ENCODE peak calls at places on chromosomes 7 and 10, in ten cellular contexts. One of them, this sample, is unnamed.

GRCh38 chr10:28681345-28681763 is 4.0 kb downstream of the BAMBI start:
- DNase-seq in gastrocnemius medialis: no peak
- DNase-seq in LoVo: no peak
- DNase-seq in LHCN-M2: peak; percentile 15
- DNase-seq in mesothelial cell of epicardium: no peak
- DNase-seq in epithelial cell of proximal tubule: no peak
- DNase-seq in activated T-helper 9 cell treated with anti-CD3 and anti-CD28 coated beads, Interleukin-2, amount 50 U/mL, for 16 hours: no peak
- DNase-seq in CD8-positive, alpha-beta memory T cell: no peak
- DNase-seq in AG09309: no peak
- DNase-seq in AG04450: no peak
- DNase-seq in this sample: no peak

GRCh38 chr7:35571596-35572240 is 123.2 kb downstream of the HERPUD2 start:
- DNase-seq in LHCN-M2: no peak
- DNase-seq in CD8-positive, alpha-beta memory T cell: no peak
- DNase-seq in mesothelial cell of epicardium: no peak
- DNase-seq in activated T-helper 9 cell treated with anti-CD3 and anti-CD28 coated beads, Interleukin-2, amount 50 U/mL, for 16 hours: no peak
- DNase-seq in LoVo: no peak
- DNase-seq in AG04450: no peak
- DNase-seq in epithelial cell of proximal tubule: no peak
- DNase-seq in gastrocnemius medialis: no peak
- DNase-seq in AG09309: no peak
- DNase-seq in this sample: no peak

GRCh38 chr7:48078470-48078869 is 10.6 kb upstream of the UPP1 start:
- DNase-seq in AG04450: no peak
- DNase-seq in gastrocnemius medialis: no peak
- DNase-seq in epithelial cell of proximal tubule: no peak
- DNase-seq in LHCN-M2: no peak
- DNase-seq in activated T-helper 9 cell treated with anti-CD3 and anti-CD28 coated beads, Interleukin-2, amount 50 U/mL, for 16 hours: no peak
- DNase-seq in CD8-positive, alpha-beta memory T cell: no peak
- DNase-seq in LoVo: no peak
- DNase-seq in AG09309: no peak
- DNase-seq in mesothelial cell of epicardium: no peak
- DNase-seq in this sample: no peak

GRCh38 chr7:113710310-113711106 is 208.3 kb downstream of the PPP1R3A start:
- DNase-seq in CD8-positive, alpha-beta memory T cell: no peak
- DNase-seq in AG09309: peak; percentile 59
- DNase-seq in mesothelial cell of epicardium: no peak
- DNase-seq in LoVo: peak; percentile 87
- DNase-seq in epithelial cell of proximal tubule: peak; percentile 78
- DNase-seq in activated T-helper 9 cell treated with anti-CD3 and anti-CD28 coated beads, Interleukin-2, amount 50 U/mL, for 16 hours: no peak
- DNase-seq in gastrocnemius medialis: no peak
- DNase-seq in LHCN-M2: peak; percentile 83
- DNase-seq in AG04450: peak; percentile 76
- DNase-seq in this sample: no peak

GRCh38 chr7:159094919-159095915 is 49.5 kb downstream of the VIPR2 start:
- DNase-seq in LHCN-M2: no peak
- DNase-seq in CD8-positive, alpha-beta memory T cell: no peak
- DNase-seq in AG04450: no peak
- DNase-seq in gastrocnemius medialis: no peak
- DNase-seq in LoVo: no peak
- DNase-seq in epithelial cell of proximal tubule: no peak
- DNase-seq in activated T-helper 9 cell treated with anti-CD3 and anti-CD28 coated beads, Interleukin-2, amount 50 U/mL, for 16 hours: no peak
- DNase-seq in AG09309: no peak
- DNase-seq in mesothelial cell of epicardium: no peak
- DNase-seq in this sample: no peak

GRCh38 chr7:20831976-20832375 is 45.3 kb upstream of the SP8 start:
- DNase-seq in activated T-helper 9 cell treated with anti-CD3 and anti-CD28 coated beads, Interleukin-2, amount 50 U/mL, for 16 hours: no peak
- DNase-seq in mesothelial cell of epicardium: no peak
- DNase-seq in gastrocnemius medialis: no peak
- DNase-seq in AG04450: no peak
- DNase-seq in epithelial cell of proximal tubule: no peak
- DNase-seq in CD8-positive, alpha-beta memory T cell: no peak
- DNase-seq in LHCN-M2: no peak
- DNase-seq in LoVo: no peak
- DNase-seq in AG09309: no peak
- DNase-seq in this sample: no peak

GRCh38 chr10:17782921-17783665 is 26.1 kb upstream of the MRC1 start:
- DNase-seq in CD8-positive, alpha-beta memory T cell: no peak
- DNase-seq in LHCN-M2: no peak
- DNase-seq in mesothelial cell of epicardium: no peak
- DNase-seq in LoVo: no peak
- DNase-seq in epithelial cell of proximal tubule: no peak
- DNase-seq in activated T-helper 9 cell treated with anti-CD3 and anti-CD28 coated beads, Interleukin-2, amount 50 U/mL, for 16 hours: no peak
- DNase-seq in AG09309: no peak
- DNase-seq in gastrocnemius medialis: peak; percentile 21
- DNase-seq in AG04450: no peak
- DNase-seq in this sample: no peak

GRCh38 chr7:158042156-158042880 is 545.3 kb downstream of the PTPRN2 start:
- DNase-seq in gastrocnemius medialis: no peak
- DNase-seq in epithelial cell of proximal tubule: no peak
- DNase-seq in AG09309: no peak
- DNase-seq in CD8-positive, alpha-beta memory T cell: no peak
- DNase-seq in AG04450: no peak
- DNase-seq in mesothelial cell of epicardium: no peak
- DNase-seq in activated T-helper 9 cell treated with anti-CD3 and anti-CD28 coated beads, Interleukin-2, amount 50 U/mL, for 16 hours: no peak
- DNase-seq in LoVo: no peak
- DNase-seq in LHCN-M2: no peak
- DNase-seq in this sample: no peak

GRCh38 chr7:66362136-66362535 is 157.0 kb downstream of the TPST1 start:
- DNase-seq in activated T-helper 9 cell treated with anti-CD3 and anti-CD28 coated beads, Interleukin-2, amount 50 U/mL, for 16 hours: no peak
- DNase-seq in CD8-positive, alpha-beta memory T cell: no peak
- DNase-seq in gastrocnemius medialis: no peak
- DNase-seq in LHCN-M2: no peak
- DNase-seq in LoVo: no peak
- DNase-seq in mesothelial cell of epicardium: no peak
- DNase-seq in AG04450: no peak
- DNase-seq in epithelial cell of proximal tubule: no peak
- DNase-seq in AG09309: no peak
- DNase-seq in this sample: no peak

GRCh38 chr10:46020871-46021553 is 9.4 kb downstream of the NCOA4 start:
- DNase-seq in gastrocnemius medialis: no peak
- DNase-seq in AG09309: peak; percentile 83
- DNase-seq in AG04450: peak; percentile 51
- DNase-seq in CD8-positive, alpha-beta memory T cell: no peak
- DNase-seq in LoVo: no peak
- DNase-seq in mesothelial cell of epicardium: no peak
- DNase-seq in epithelial cell of proximal tubule: no peak
- DNase-seq in activated T-helper 9 cell treated with anti-CD3 and anti-CD28 coated beads, Interleukin-2, amount 50 U/mL, for 16 hours: no peak
- DNase-seq in LHCN-M2: peak; percentile 54
- DNase-seq in this sample: no peak

GRCh38 chr7:11193131-11193867 is 219.6 kb downstream of the PHF14 start:
- DNase-seq in CD8-positive, alpha-beta memory T cell: no peak
- DNase-seq in AG04450: no peak
- DNase-seq in gastrocnemius medialis: no peak
- DNase-seq in AG09309: peak; percentile 28
- DNase-seq in epithelial cell of proximal tubule: no peak
- DNase-seq in LoVo: no peak
- DNase-seq in LHCN-M2: peak; percentile 43
- DNase-seq in mesothelial cell of epicardium: no peak
- DNase-seq in activated T-helper 9 cell treated with anti-CD3 and anti-CD28 coated beads, Interleukin-2, amount 50 U/mL, for 16 hours: no peak
- DNase-seq in this sample: no peak

GRCh38 chr7:137328389-137329120 is 15.0 kb downstream of the PTN start:
- DNase-seq in LHCN-M2: no peak
- DNase-seq in epithelial cell of proximal tubule: no peak
- DNase-seq in activated T-helper 9 cell treated with anti-CD3 and anti-CD28 coated beads, Interleukin-2, amount 50 U/mL, for 16 hours: no peak
- DNase-seq in AG04450: peak; percentile 29
- DNase-seq in AG09309: no peak
- DNase-seq in LoVo: no peak
- DNase-seq in CD8-positive, alpha-beta memory T cell: no peak
- DNase-seq in gastrocnemius medialis: no peak
- DNase-seq in mesothelial cell of epicardium: no peak
- DNase-seq in this sample: no peak

GRCh38 chr10:131841669-131842139 is 59.1 kb upstream of the PPP2R2D start:
- DNase-seq in gastrocnemius medialis: no peak
- DNase-seq in LoVo: no peak
- DNase-seq in LHCN-M2: no peak
- DNase-seq in activated T-helper 9 cell treated with anti-CD3 and anti-CD28 coated beads, Interleukin-2, amount 50 U/mL, for 16 hours: no peak
- DNase-seq in mesothelial cell of epicardium: no peak
- DNase-seq in AG04450: no peak
- DNase-seq in CD8-positive, alpha-beta memory T cell: no peak
- DNase-seq in AG09309: no peak
- DNase-seq in epithelial cell of proximal tubule: no peak
- DNase-seq in this sample: no peak

GRCh38 chr10:127976286-127976685 is 69.4 kb downstream of the PTPRE start:
- DNase-seq in CD8-positive, alpha-beta memory T cell: no peak
- DNase-seq in mesothelial cell of epicardium: no peak
- DNase-seq in epithelial cell of proximal tubule: no peak
- DNase-seq in LHCN-M2: peak; percentile 74
- DNase-seq in AG09309: no peak
- DNase-seq in gastrocnemius medialis: no peak
- DNase-seq in AG04450: no peak
- DNase-seq in activated T-helper 9 cell treated with anti-CD3 and anti-CD28 coated beads, Interleukin-2, amount 50 U/mL, for 16 hours: no peak
- DNase-seq in LoVo: no peak
- DNase-seq in this sample: no peak

GRCh38 chr10:15313844-15314243 is 57.2 kb downstream of the FAM171A1 start:
- DNase-seq in CD8-positive, alpha-beta memory T cell: no peak
- DNase-seq in gastrocnemius medialis: no peak
- DNase-seq in activated T-helper 9 cell treated with anti-CD3 and anti-CD28 coated beads, Interleukin-2, amount 50 U/mL, for 16 hours: no peak
- DNase-seq in LHCN-M2: no peak
- DNase-seq in AG04450: no peak
- DNase-seq in epithelial cell of proximal tubule: no peak
- DNase-seq in AG09309: no peak
- DNase-seq in LoVo: no peak
- DNase-seq in mesothelial cell of epicardium: no peak
- DNase-seq in this sample: no peak

GRCh38 chr7:124201768-124202349 is 169.0 kb upstream of the TMEM229A start:
- DNase-seq in gastrocnemius medialis: no peak
- DNase-seq in mesothelial cell of epicardium: no peak
- DNase-seq in epithelial cell of proximal tubule: no peak
- DNase-seq in LoVo: no peak
- DNase-seq in AG04450: no peak
- DNase-seq in CD8-positive, alpha-beta memory T cell: no peak
- DNase-seq in activated T-helper 9 cell treated with anti-CD3 and anti-CD28 coated beads, Interleukin-2, amount 50 U/mL, for 16 hours: no peak
- DNase-seq in AG09309: no peak
- DNase-seq in LHCN-M2: no peak
- DNase-seq in this sample: no peak

GRCh38 chr7:2804227-2804763 is 39.8 kb downstream of the GNA12 start:
- DNase-seq in AG04450: no peak
- DNase-seq in LHCN-M2: no peak
- DNase-seq in activated T-helper 9 cell treated with anti-CD3 and anti-CD28 coated beads, Interleukin-2, amount 50 U/mL, for 16 hours: no peak
- DNase-seq in CD8-positive, alpha-beta memory T cell: no peak
- DNase-seq in gastrocnemius medialis: no peak
- DNase-seq in AG09309: no peak
- DNase-seq in LoVo: no peak
- DNase-seq in mesothelial cell of epicardium: no peak
- DNase-seq in epithelial cell of proximal tubule: no peak
- DNase-seq in this sample: no peak

GRCh38 chr7:67786021-67786420 is 789.4 kb downstream of the TYW1 start:
- DNase-seq in CD8-positive, alpha-beta memory T cell: no peak
- DNase-seq in AG09309: no peak
- DNase-seq in AG04450: no peak
- DNase-seq in LHCN-M2: no peak
- DNase-seq in gastrocnemius medialis: no peak
- DNase-seq in LoVo: no peak
- DNase-seq in activated T-helper 9 cell treated with anti-CD3 and anti-CD28 coated beads, Interleukin-2, amount 50 U/mL, for 16 hours: no peak
- DNase-seq in mesothelial cell of epicardium: no peak
- DNase-seq in epithelial cell of proximal tubule: no peak
- DNase-seq in this sample: no peak

GRCh38 chr7:112495820-112496462 is 15.2 kb downstream of the LSMEM1 start:
- DNase-seq in mesothelial cell of epicardium: no peak
- DNase-seq in activated T-helper 9 cell treated with anti-CD3 and anti-CD28 coated beads, Interleukin-2, amount 50 U/mL, for 16 hours: peak; percentile 3
- DNase-seq in AG04450: no peak
- DNase-seq in LoVo: peak; percentile 76
- DNase-seq in gastrocnemius medialis: peak; percentile 24
- DNase-seq in LHCN-M2: peak; percentile 62
- DNase-seq in AG09309: peak; percentile 24
- DNase-seq in CD8-positive, alpha-beta memory T cell: no peak
- DNase-seq in epithelial cell of proximal tubule: peak; percentile 32
- DNase-seq in this sample: no peak

GRCh38 chr10:50390302-50390701 is 139.0 kb upstream of the ASAH2 start:
- DNase-seq in AG09309: no peak
- DNase-seq in mesothelial cell of epicardium: no peak
- DNase-seq in LoVo: no peak
- DNase-seq in activated T-helper 9 cell treated with anti-CD3 and anti-CD28 coated beads, Interleukin-2, amount 50 U/mL, for 16 hours: no peak
- DNase-seq in LHCN-M2: no peak
- DNase-seq in epithelial cell of proximal tubule: no peak
- DNase-seq in CD8-positive, alpha-beta memory T cell: no peak
- DNase-seq in AG04450: no peak
- DNase-seq in gastrocnemius medialis: no peak
- DNase-seq in this sample: no peak

GRCh38 chr10:96244354-96244753 is 27.0 kb downstream of the BLNK start:
- DNase-seq in AG09309: no peak
- DNase-seq in AG04450: no peak
- DNase-seq in LoVo: no peak
- DNase-seq in activated T-helper 9 cell treated with anti-CD3 and anti-CD28 coated beads, Interleukin-2, amount 50 U/mL, for 16 hours: no peak
- DNase-seq in mesothelial cell of epicardium: no peak
- DNase-seq in epithelial cell of proximal tubule: no peak
- DNase-seq in CD8-positive, alpha-beta memory T cell: no peak
- DNase-seq in LHCN-M2: no peak
- DNase-seq in gastrocnemius medialis: no peak
- DNase-seq in this sample: peak; percentile 61

GRCh38 chr7:115013887-115014286 is 92.0 kb downstream of the MDFIC start:
- DNase-seq in mesothelial cell of epicardium: no peak
- DNase-seq in LHCN-M2: no peak
- DNase-seq in gastrocnemius medialis: no peak
- DNase-seq in CD8-positive, alpha-beta memory T cell: no peak
- DNase-seq in AG04450: no peak
- DNase-seq in epithelial cell of proximal tubule: no peak
- DNase-seq in AG09309: no peak
- DNase-seq in activated T-helper 9 cell treated with anti-CD3 and anti-CD28 coated beads, Interleukin-2, amount 50 U/mL, for 16 hours: no peak
- DNase-seq in LoVo: no peak
- DNase-seq in this sample: no peak

GRCh38 chr7:149598721-149599308 is 101.2 kb upstream of the ZNF746 start:
- DNase-seq in CD8-positive, alpha-beta memory T cell: no peak
- DNase-seq in mesothelial cell of epicardium: no peak
- DNase-seq in activated T-helper 9 cell treated with anti-CD3 and anti-CD28 coated beads, Interleukin-2, amount 50 U/mL, for 16 hours: no peak
- DNase-seq in gastrocnemius medialis: no peak
- DNase-seq in AG09309: peak; percentile 3
- DNase-seq in epithelial cell of proximal tubule: no peak
- DNase-seq in LoVo: no peak
- DNase-seq in LHCN-M2: peak; percentile 39
- DNase-seq in AG04450: no peak
- DNase-seq in this sample: no peak

This sample was measured in activated B cell treated with CpG ODN at 0.5 μM for 24 hours.